ENCODE peak calls at places on chromosomes 4 and X, in nine cellular contexts. Z is pancreas, G is endodermal cell, V is uterus, E is fibroblast of mammary gland, U is lung, B is adrenal gland, L is SJCRH30, S is lower leg skin. W is an unnamed sample.
A peak's percentile ranks its signal among the peaks of the same experiment; 100 is the strongest.

GRCh38 chr4:140595065-140595464 is 26.3 kb upstream of the UCP1 start:
- DNase-seq in Z (peak; percentile 56), G (peak; percentile 81), V (no peak), E (peak; percentile 5), U (no peak), B (peak; percentile 15), L (no peak), S (no peak), W (peak; percentile 41)

GRCh38 chr4:102139132-102139573 is 206.1 kb downstream of the SLC39A8 start:
- DNase-seq in Z (no peak), G (no peak), V (no peak), E (peak; percentile 75), U (no peak), B (no peak), L (no peak), S (no peak), W (no peak)

GRCh38 chr4:38673109-38673978 is 9.3 kb downstream of the KLF3 start:
- DNase-seq in Z (peak; percentile 65), G (peak; percentile 55), V (peak; percentile 63), E (peak; percentile 74), U (peak; percentile 62), B (peak; percentile 33), L (no peak), S (peak; percentile 93), W (peak; percentile 93)

GRCh38 chr4:10007772-10008171 is 13.5 kb downstream of the SLC2A9 start:
- DNase-seq in Z (no peak), G (no peak), V (no peak), E (no peak), U (no peak), B (no peak), L (no peak), S (no peak), W (no peak)

GRCh38 chr4:141207971-141208370 is 12.7 kb upstream of the ZNF330 start:
- DNase-seq in Z (no peak), G (no peak), V (no peak), E (no peak), U (no peak), B (no peak), L (no peak), S (no peak), W (no peak)

GRCh38 chrX:134572816-134573682 is 85.2 kb downstream of the PLAC1 start:
- DNase-seq in Z (no peak), G (no peak), V (no peak), E (peak; percentile 22), U (no peak), B (no peak), L (no peak), S (no peak), W (no peak)

GRCh38 chr4:139585468-139585867 is 29.4 kb upstream of the SETD7 start:
- DNase-seq in Z (no peak), G (no peak), V (no peak), E (no peak), U (no peak), B (no peak), L (no peak), S (peak; percentile 1), W (no peak)

GRCh38 chr4:145098675-145099037 is 545 bp downstream of the ABCE1 start:
- DNase-seq in Z (peak; percentile 57), G (no peak), V (no peak), E (peak; percentile 75), U (peak; percentile 40), B (peak; percentile 46), L (no peak), S (no peak), W (peak; percentile 16)

GRCh38 chrX:2703991-2704369 is 12.9 kb downstream of the CD99 start:
- DNase-seq in Z (no peak), G (peak; percentile 67), V (peak; percentile 33), E (peak; percentile 62), U (no peak), B (no peak), L (no peak), S (no peak), W (peak; percentile 55)

GRCh38 chrX:18931972-18932371 is 51.9 kb downstream of the PHKA2 start:
- DNase-seq in Z (no peak), G (peak; percentile 51), V (no peak), E (peak; percentile 35), U (no peak), B (no peak), L (peak; percentile 9), S (no peak), W (no peak)

GRCh38 chrX:154027003-154027402 is 7.3 kb upstream of the IRAK1 start:
- DNase-seq in Z (no peak), G (no peak), V (no peak), E (no peak), U (no peak), B (no peak), L (no peak), S (no peak), W (no peak)

GRCh38 chrX:115894087-115894486 is 276.5 kb upstream of the AGTR2 start:
- DNase-seq in Z (peak; percentile 66), G (no peak), V (no peak), E (peak; percentile 52), U (peak; percentile 38), B (peak; percentile 29), L (no peak), S (no peak), W (peak; percentile 31)

GRCh38 chr4:89275587-89275986 is 32.0 kb downstream of the GPRIN3 start:
- DNase-seq in Z (peak; percentile 42), G (no peak), V (no peak), E (no peak), U (no peak), B (no peak), L (no peak), S (no peak), W (no peak)

GRCh38 chrX:46165411-46165810 is 379.8 kb downstream of the ZNF674 start:
- DNase-seq in Z (no peak), G (no peak), V (no peak), E (peak; percentile 54), U (no peak), B (no peak), L (no peak), S (no peak), W (no peak)

GRCh38 chrX:40950546-40950945 is 134.7 kb upstream of the USP9X start:
- DNase-seq in Z (no peak), G (peak; percentile 78), V (no peak), E (no peak), U (no peak), B (no peak), L (no peak), S (no peak), W (no peak)

GRCh38 chrX:134600714-134601113 is 57.6 kb downstream of the PLAC1 start:
- DNase-seq in Z (no peak), G (no peak), V (no peak), E (peak; percentile 79), U (no peak), B (no peak), L (no peak), S (no peak), W (no peak)

GRCh38 chrX:12210196-12210815 is 72.0 kb downstream of the FRMPD4 start:
- DNase-seq in Z (no peak), G (no peak), V (peak; percentile 62), E (peak; percentile 87), U (no peak), B (peak; percentile 7), L (no peak), S (no peak), W (peak; percentile 12)

DNA sequence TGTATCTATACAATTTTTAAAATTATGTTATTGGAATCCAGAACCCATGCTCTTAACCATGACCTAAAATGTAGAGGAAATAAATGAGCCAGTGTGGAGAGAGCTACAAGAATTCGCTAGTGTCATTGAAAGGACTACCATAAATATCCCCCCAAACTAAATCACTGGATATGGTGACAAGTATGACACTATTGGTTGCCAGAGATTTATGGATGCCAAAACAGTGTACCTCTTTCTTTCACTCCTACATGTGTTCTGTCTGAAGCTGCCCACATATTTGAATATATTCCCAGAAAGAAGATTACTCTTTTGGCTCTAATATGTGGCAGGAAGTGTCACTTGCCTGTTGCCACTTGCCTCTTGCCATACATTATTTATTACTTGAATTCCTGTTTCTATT is 1573.7 kb downstream of the TECRL start:
- DNase-seq in Z (no peak), G (no peak), V (no peak), E (no peak), U (no peak), B (no peak), L (no peak), S (no peak), W (no peak)
- H3K4me3 ChIP-seq in Z (no peak overlapping the region), G (no peak overlapping the region), V (no peak overlapping the region), E (no peak overlapping the region), U (no peak overlapping the region), B (no peak overlapping the region), L (no peak overlapping the region), S (no peak overlapping the region), W (no peak overlapping the region)

DNA sequence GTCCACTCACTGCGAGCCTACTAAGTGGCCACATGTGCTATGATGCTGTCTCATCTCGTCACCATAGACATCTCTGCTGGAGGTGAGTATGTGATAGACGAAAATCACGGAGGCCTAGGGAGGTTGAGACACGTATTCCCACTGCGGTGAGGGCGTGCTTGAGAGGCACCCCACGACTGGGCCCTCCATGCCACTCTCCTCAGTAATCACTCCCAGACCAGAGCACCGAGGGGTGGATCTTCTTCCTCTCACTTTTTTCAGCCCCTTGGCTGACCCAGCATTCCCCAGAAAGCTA is 29.0 kb downstream of the AFAP1 start:
- DNase-seq in Z (no peak), G (peak; percentile 63), V (no peak), E (no peak), U (no peak), B (no peak), L (no peak), S (no peak), W (no peak)
- H3K4me3 ChIP-seq in Z (no peak overlapping the region), G (peak overlapping the region; percentile 62), V (no peak overlapping the region), E (peak overlapping the region; percentile 6), U (no peak overlapping the region), B (no peak overlapping the region), L (peak overlapping the region; percentile 25), S (no peak overlapping the region), W (no peak overlapping the region)

GRCh38 chr4:157221895-157222763 is 1.6 kb downstream of the GRIA2 start:
- DNase-seq in Z (peak; percentile 16), G (peak; percentile 87), V (peak; percentile 41), E (no peak), U (no peak), B (no peak), L (no peak), S (peak; percentile 83), W (no peak)
- H3K4me3 ChIP-seq in Z (peak overlapping the region; percentile 16), G (peak overlapping the region; percentile 80), V (peak overlapping the region; percentile 38), E (peak overlapping the region; percentile 42), U (no peak overlapping the region), B (no peak overlapping the region), L (no peak overlapping the region), S (no peak overlapping the region), W (peak overlapping the region; percentile 23)

DNA sequence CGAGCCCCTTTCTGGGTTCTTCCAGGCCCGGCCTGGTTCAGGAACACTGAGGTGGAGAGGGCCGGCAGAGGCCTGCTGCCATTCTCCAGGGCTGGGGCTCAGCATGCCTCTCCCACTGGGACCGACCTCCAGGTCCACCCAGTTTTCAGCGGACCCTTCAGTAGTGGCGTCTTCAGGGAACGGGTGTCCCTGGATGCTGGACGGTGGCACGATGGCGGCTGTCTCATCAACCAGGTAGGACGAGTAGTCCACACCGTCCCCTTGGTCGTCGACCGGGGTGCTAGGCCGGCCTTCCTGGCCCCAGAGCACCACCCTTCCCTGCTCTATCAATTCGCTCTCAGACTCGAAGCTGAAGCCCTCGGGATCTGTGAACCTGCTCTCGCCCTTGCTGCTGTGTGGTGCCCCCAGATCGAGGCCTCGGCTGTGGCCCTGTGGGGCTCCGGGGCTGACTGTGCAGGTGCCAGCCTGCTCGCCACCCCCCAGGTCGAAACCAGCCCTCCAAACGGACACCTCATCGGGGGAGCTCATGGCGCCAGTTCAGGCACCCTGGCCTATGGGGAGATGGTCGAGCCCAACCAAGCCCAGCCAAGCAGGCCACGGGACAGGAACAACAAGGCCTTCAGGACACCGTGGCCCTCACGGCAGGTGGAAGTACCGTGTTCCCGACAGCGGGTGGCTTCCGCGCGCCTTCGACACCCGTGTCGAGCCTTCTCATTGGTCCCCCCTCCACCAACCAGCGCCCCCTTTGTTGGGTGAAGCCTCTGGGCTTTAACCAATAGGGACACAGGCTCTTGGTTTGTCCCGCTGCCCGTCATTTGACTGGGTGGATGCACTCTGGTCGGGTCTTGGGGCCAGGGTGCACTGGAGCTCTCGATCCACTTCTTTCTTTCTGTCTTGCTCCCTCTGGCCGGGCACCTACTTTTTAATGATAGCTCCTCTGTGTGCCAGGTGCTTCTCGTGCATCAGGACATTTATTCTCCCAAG is 814 bp upstream of the LOC101059915 start:
- DNase-seq in Z (peak; percentile 4), G (no peak), V (no peak), E (no peak), U (peak; percentile 26), B (no peak), L (no peak), S (peak; percentile 76), W (no peak)
- H3K4me3 ChIP-seq in Z (no peak overlapping the region), G (no peak overlapping the region), V (no peak overlapping the region), E (no peak overlapping the region), U (no peak overlapping the region), B (no peak overlapping the region), L (no peak overlapping the region), S (no peak overlapping the region), W (no peak overlapping the region)

W was measured in transverse colon.